ENCODE peak calls at places on chromosomes 5 and 9, in six cellular contexts. One of them, this sample, is unnamed.

GRCh38 chr5:111385970-111386831 is 126.1 kb downstream of the STARD4 start:
- DNase-seq in stimulated activated effector memory CD8-positive, alpha-beta T cell treated with anti-CD3 and anti-CD28 coated beads, Interleukin-12 subunit alpha, Interleukin-12 subunit beta, amount 100 ng/mL, for 72 hours: no peak
- DNase-seq in stimulated activated CD4-positive, alpha-beta T cell treated with anti-CD3 and anti-CD28 coated beads, TNF-alpha, amount 100 ng/mL, for 24 hours: no peak
- DNase-seq in stimulated activated naive B cell treated with anti-CD40 and anti-IgM and Interleukin-4, amounts not matched to agents 10 μg/mL and 1 μg/mL and 100 μg/mL, for 72 hours: no peak
- DNase-seq in stimulated activated CD8-positive, alpha-beta memory T cell treated with anti-CD3 and anti-CD28 coated beads, Interleukin-7, amount 100 ng/mL, for 1 hour: no peak
- DNase-seq in ureter: no peak
- DNase-seq in this sample: no peak

GRCh38 chr9:131676431-131676972 is 63.4 kb downstream of the RAPGEF1 start:
- DNase-seq in stimulated activated effector memory CD8-positive, alpha-beta T cell treated with anti-CD3 and anti-CD28 coated beads, Interleukin-12 subunit alpha, Interleukin-12 subunit beta, amount 100 ng/mL, for 72 hours: no peak
- DNase-seq in stimulated activated CD4-positive, alpha-beta T cell treated with anti-CD3 and anti-CD28 coated beads, TNF-alpha, amount 100 ng/mL, for 24 hours: no peak
- DNase-seq in stimulated activated naive B cell treated with anti-CD40 and anti-IgM and Interleukin-4, amounts not matched to agents 10 μg/mL and 1 μg/mL and 100 μg/mL, for 72 hours: no peak
- DNase-seq in stimulated activated CD8-positive, alpha-beta memory T cell treated with anti-CD3 and anti-CD28 coated beads, Interleukin-7, amount 100 ng/mL, for 1 hour: peak
- DNase-seq in ureter: no peak
- DNase-seq in this sample: no peak

GRCh38 chr9:134811673-134812668 is 68.6 kb upstream of the FCN2 start:
- DNase-seq in stimulated activated effector memory CD8-positive, alpha-beta T cell treated with anti-CD3 and anti-CD28 coated beads, Interleukin-12 subunit alpha, Interleukin-12 subunit beta, amount 100 ng/mL, for 72 hours: no peak
- DNase-seq in stimulated activated CD4-positive, alpha-beta T cell treated with anti-CD3 and anti-CD28 coated beads, TNF-alpha, amount 100 ng/mL, for 24 hours: no peak
- DNase-seq in stimulated activated naive B cell treated with anti-CD40 and anti-IgM and Interleukin-4, amounts not matched to agents 10 μg/mL and 1 μg/mL and 100 μg/mL, for 72 hours: no peak
- DNase-seq in stimulated activated CD8-positive, alpha-beta memory T cell treated with anti-CD3 and anti-CD28 coated beads, Interleukin-7, amount 100 ng/mL, for 1 hour: no peak
- DNase-seq in ureter: no peak
- DNase-seq in this sample: no peak

GRCh38 chr9:119009253-119009652 is 360.0 kb downstream of the BRINP1 start:
- DNase-seq in stimulated activated effector memory CD8-positive, alpha-beta T cell treated with anti-CD3 and anti-CD28 coated beads, Interleukin-12 subunit alpha, Interleukin-12 subunit beta, amount 100 ng/mL, for 72 hours: no peak
- DNase-seq in stimulated activated CD4-positive, alpha-beta T cell treated with anti-CD3 and anti-CD28 coated beads, TNF-alpha, amount 100 ng/mL, for 24 hours: no peak
- DNase-seq in stimulated activated naive B cell treated with anti-CD40 and anti-IgM and Interleukin-4, amounts not matched to agents 10 μg/mL and 1 μg/mL and 100 μg/mL, for 72 hours: no peak
- DNase-seq in stimulated activated CD8-positive, alpha-beta memory T cell treated with anti-CD3 and anti-CD28 coated beads, Interleukin-7, amount 100 ng/mL, for 1 hour: no peak
- DNase-seq in ureter: no peak
- DNase-seq in this sample: no peak

GRCh38 chr5:113319256-113320053 is 115.3 kb downstream of the TSSK1B start:
- DNase-seq in stimulated activated effector memory CD8-positive, alpha-beta T cell treated with anti-CD3 and anti-CD28 coated beads, Interleukin-12 subunit alpha, Interleukin-12 subunit beta, amount 100 ng/mL, for 72 hours: no peak
- DNase-seq in stimulated activated CD4-positive, alpha-beta T cell treated with anti-CD3 and anti-CD28 coated beads, TNF-alpha, amount 100 ng/mL, for 24 hours: no peak
- DNase-seq in stimulated activated naive B cell treated with anti-CD40 and anti-IgM and Interleukin-4, amounts not matched to agents 10 μg/mL and 1 μg/mL and 100 μg/mL, for 72 hours: no peak
- DNase-seq in stimulated activated CD8-positive, alpha-beta memory T cell treated with anti-CD3 and anti-CD28 coated beads, Interleukin-7, amount 100 ng/mL, for 1 hour: no peak
- DNase-seq in ureter: no peak
- DNase-seq in this sample: no peak

GRCh38 chr9:132826576-132827365 is 51.3 kb downstream of the AK8 start:
- DNase-seq in stimulated activated effector memory CD8-positive, alpha-beta T cell treated with anti-CD3 and anti-CD28 coated beads, Interleukin-12 subunit alpha, Interleukin-12 subunit beta, amount 100 ng/mL, for 72 hours: no peak
- DNase-seq in stimulated activated CD4-positive, alpha-beta T cell treated with anti-CD3 and anti-CD28 coated beads, TNF-alpha, amount 100 ng/mL, for 24 hours: no peak
- DNase-seq in stimulated activated naive B cell treated with anti-CD40 and anti-IgM and Interleukin-4, amounts not matched to agents 10 μg/mL and 1 μg/mL and 100 μg/mL, for 72 hours: no peak
- DNase-seq in stimulated activated CD8-positive, alpha-beta memory T cell treated with anti-CD3 and anti-CD28 coated beads, Interleukin-7, amount 100 ng/mL, for 1 hour: no peak
- DNase-seq in ureter: no peak
- DNase-seq in this sample: no peak

GRCh38 chr5:101174981-101175380 is 271.9 kb upstream of the ST8SIA4 start:
- DNase-seq in stimulated activated effector memory CD8-positive, alpha-beta T cell treated with anti-CD3 and anti-CD28 coated beads, Interleukin-12 subunit alpha, Interleukin-12 subunit beta, amount 100 ng/mL, for 72 hours: no peak
- DNase-seq in stimulated activated CD4-positive, alpha-beta T cell treated with anti-CD3 and anti-CD28 coated beads, TNF-alpha, amount 100 ng/mL, for 24 hours: no peak
- DNase-seq in stimulated activated naive B cell treated with anti-CD40 and anti-IgM and Interleukin-4, amounts not matched to agents 10 μg/mL and 1 μg/mL and 100 μg/mL, for 72 hours: no peak
- DNase-seq in stimulated activated CD8-positive, alpha-beta memory T cell treated with anti-CD3 and anti-CD28 coated beads, Interleukin-7, amount 100 ng/mL, for 1 hour: no peak
- DNase-seq in ureter: no peak
- DNase-seq in this sample: no peak

GRCh38 chr9:121699271-121700164 is 48.1 kb downstream of the DAB2IP start:
- DNase-seq in stimulated activated effector memory CD8-positive, alpha-beta T cell treated with anti-CD3 and anti-CD28 coated beads, Interleukin-12 subunit alpha, Interleukin-12 subunit beta, amount 100 ng/mL, for 72 hours: peak
- DNase-seq in stimulated activated CD4-positive, alpha-beta T cell treated with anti-CD3 and anti-CD28 coated beads, TNF-alpha, amount 100 ng/mL, for 24 hours: no peak
- DNase-seq in stimulated activated naive B cell treated with anti-CD40 and anti-IgM and Interleukin-4, amounts not matched to agents 10 μg/mL and 1 μg/mL and 100 μg/mL, for 72 hours: no peak
- DNase-seq in stimulated activated CD8-positive, alpha-beta memory T cell treated with anti-CD3 and anti-CD28 coated beads, Interleukin-7, amount 100 ng/mL, for 1 hour: peak
- DNase-seq in ureter: peak
- DNase-seq in this sample: no peak

This sample was measured in coronary artery.